ENCODE peak calls at places on chromosomes 7 and 10, in eight cellular contexts. X is fibroblast of lung, O is GM23338, R is AG10803, M is heart left ventricle, N is AG09309, T is GM12865, V is BJ. A is an unnamed sample.

GRCh38 chr10:113853577-113854018 is 284 bp downstream of the DCLRE1A start:
- DNase-seq in X (peak), O (no peak), R (no peak), M (no peak), N (no peak), T (no peak), V (no peak), A (no peak)

GRCh38 chr10:121754667-121755066 is 156.4 kb upstream of the FGFR2 start:
- DNase-seq in X (no peak), O (no peak), R (no peak), M (no peak), N (no peak), T (peak), V (no peak), A (no peak)

GRCh38 chr7:153604-154003 is 38.8 kb upstream of the FAM20C start:
- DNase-seq in X (no peak), O (no peak), R (no peak), M (peak), N (no peak), T (no peak), V (no peak), A (no peak)

GRCh38 chr7:93327006-93327633 is 95.0 kb downstream of the VPS50 start:
- DNase-seq in X (peak), O (no peak), R (peak), M (no peak), N (peak), T (no peak), V (peak), A (no peak)

GRCh38 chr10:129410688-129411087 is 56.4 kb upstream of the MGMT start:
- DNase-seq in X (no peak), O (no peak), R (no peak), M (no peak), N (no peak), T (no peak), V (no peak), A (no peak)

GRCh38 chr10:29140991-29141390 is 147.9 kb upstream of the LYZL1 start:
- DNase-seq in X (peak), O (peak), R (peak), M (no peak), N (peak), T (no peak), V (peak), A (no peak)

GRCh38 chr10:130016095-130016494 is 52.0 kb upstream of the EBF3 start:
- DNase-seq in X (no peak), O (no peak), R (no peak), M (no peak), N (no peak), T (no peak), V (no peak), A (no peak)

GRCh38 chr10:4770766-4771553 is 55.0 kb upstream of the AKR1E2 start:
- DNase-seq in X (peak), O (peak), R (peak), M (no peak), N (peak), T (no peak), V (peak), A (no peak)

GRCh38 chr10:52616420-52616764 is 156.2 kb downstream of the MBL2 start:
- DNase-seq in X (no peak), O (no peak), R (no peak), M (no peak), N (no peak), T (no peak), V (no peak), A (no peak)

GRCh38 chr7:74078461-74078860 is 5.1 kb upstream of the LIMK1 start:
- DNase-seq in X (no peak), O (no peak), R (no peak), M (no peak), N (no peak), T (no peak), V (no peak), A (no peak)

GRCh38 chr10:51651063-51651462 is 48.3 kb downstream of the CSTF2T start:
- DNase-seq in X (peak), O (no peak), R (peak), M (no peak), N (no peak), T (no peak), V (no peak), A (no peak)

GRCh38 chr7:136687693-136688322 is 180.6 kb upstream of the CHRM2 start:
- DNase-seq in X (peak), O (peak), R (peak), M (no peak), N (no peak), T (peak), V (no peak), A (no peak)

GRCh38 chr7:39691821-39692220 is 68.4 kb downstream of the RALA start:
- DNase-seq in X (peak), O (no peak), R (peak), M (no peak), N (peak), T (no peak), V (peak), A (no peak)

GRCh38 chr7:4531236-4531635 is 150.9 kb upstream of the FOXK1 start:
- DNase-seq in X (no peak), O (peak), R (no peak), M (no peak), N (no peak), T (no peak), V (no peak), A (no peak)

GRCh38 chr7:75989726-75990388 is 4.5 kb downstream of the TMEM120A start:
- DNase-seq in X (no peak), O (no peak), R (no peak), M (peak), N (no peak), T (no peak), V (no peak), A (peak)

GRCh38 chr7:155935005-155935557 is 122.8 kb upstream of the SHH start:
- DNase-seq in X (no peak), O (no peak), R (no peak), M (no peak), N (no peak), T (no peak), V (no peak), A (no peak)
- H3K4me3 ChIP-seq in X (no peak), O (no peak), R (no peak), M (no peak), N (no peak), T (no peak), V (no peak), A (no peak)

DNA sequence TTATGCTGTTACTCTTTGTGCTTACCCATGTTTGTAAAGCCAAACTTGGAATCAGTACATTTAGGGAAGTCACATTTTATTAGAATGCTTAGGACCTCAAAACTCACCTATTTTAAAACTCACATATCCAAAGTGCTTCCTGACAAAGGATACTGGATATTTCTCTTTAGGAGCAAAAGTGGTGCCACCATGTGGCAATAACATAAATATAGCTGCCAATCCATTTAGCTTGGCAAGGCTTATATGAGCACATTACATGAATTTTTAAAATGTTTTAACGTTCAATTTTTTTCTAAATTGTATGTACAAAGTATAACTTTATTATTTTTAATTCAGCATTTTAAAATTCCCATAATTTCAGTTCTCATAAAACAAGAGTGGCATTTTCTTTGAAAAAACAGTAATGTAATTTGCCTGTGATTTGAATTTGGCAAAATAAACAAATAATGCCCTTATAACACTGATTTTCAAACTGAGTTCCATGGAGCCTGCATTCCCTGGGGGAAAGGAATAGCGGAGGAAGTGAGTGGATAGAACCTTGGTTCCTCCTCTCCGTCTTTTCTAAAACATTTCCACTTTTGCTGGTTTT is 75.4 kb downstream of the HDAC9 start:
- DNase-seq in X (peak), O (peak), R (peak), M (no peak), N (peak), T (no peak), V (no peak), A (no peak)
- TF ChIP-seq CTCF in X (peak), O (peak), R (peak), M (peak), N (peak), T (no peak), V (peak), A (peak)

GRCh38 chr10:132249232-132249724 is 58.5 kb downstream of the STK32C start:
- DNase-seq in X (no peak), O (no peak), R (no peak), M (no peak), N (no peak), T (no peak), V (no peak), A (no peak)
- H3K4me3 ChIP-seq in X (no peak), O (no peak), R (no peak), M (no peak), N (no peak), T (no peak), V (no peak), A (no peak)

DNA sequence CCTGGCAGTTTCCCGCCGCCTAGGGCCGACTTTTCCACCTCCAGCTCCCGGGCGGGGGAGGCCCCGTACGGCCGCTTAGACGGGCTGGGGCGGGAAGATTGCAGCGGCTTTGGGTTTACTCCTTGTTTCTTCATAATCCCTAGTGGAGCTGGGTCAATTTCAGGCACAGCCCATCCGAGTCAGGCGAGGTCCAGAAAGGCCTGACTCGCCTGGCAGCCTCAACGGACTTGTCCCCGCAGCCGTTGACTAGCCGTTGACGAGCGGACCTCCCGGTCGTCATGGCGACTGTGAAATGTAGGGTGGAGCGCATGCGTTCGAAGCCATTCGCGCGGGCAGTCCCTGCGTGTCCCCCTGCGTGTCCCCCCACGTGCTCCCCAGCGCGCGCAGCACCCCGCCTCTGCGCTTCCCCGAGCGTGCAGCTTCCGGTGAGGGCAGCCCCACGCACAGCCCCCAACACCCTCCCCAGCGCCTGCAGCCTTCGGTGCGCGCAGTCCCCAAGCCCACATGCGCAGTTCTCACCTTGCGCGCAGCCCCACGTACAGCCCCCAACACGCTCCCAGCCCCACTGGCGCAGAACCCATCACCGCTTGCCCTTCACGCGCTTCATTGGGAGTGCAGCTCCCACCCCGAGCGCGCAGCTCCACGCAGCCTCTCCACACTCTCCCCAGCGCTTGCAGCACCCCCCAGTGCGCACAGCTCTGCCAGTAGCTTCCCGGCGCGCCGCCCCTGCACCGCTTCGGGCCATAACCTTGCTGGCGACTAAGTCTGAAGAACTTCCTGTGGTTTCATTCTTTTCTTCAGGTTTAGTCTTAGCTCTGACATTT is 67.8 kb downstream of the TBX20 start:
- DNase-seq in X (peak), O (peak), R (peak), M (peak), N (no peak), T (no peak), V (no peak), A (no peak)
- TF ChIP-seq CTCF in X (no peak), O (no peak), R (no peak), M (no peak), N (peak), T (no peak), V (no peak), A (no peak)